ENCODE peak calls at places on chromosomes 4 and X, in eight cellular contexts. M, K, H, I, L, C, E and G are unnamed samples.

GRCh38 chr4:147924604-147925412 is 192.9 kb downstream of the ARHGAP10 start:
- DNase-seq in M (no peak), I (no peak), L (no peak), C (peak; percentile 5), K (no peak), H (no peak), E (no peak), G (peak; percentile 32)

GRCh38 chr4:8427761-8428287 is 12.7 kb downstream of the ACOX3 start:
- DNase-seq in C (peak; percentile 76), K (peak; percentile 66), M (no peak), L (no peak), E (no peak), H (no peak), I (no peak), G (no peak)

GRCh38 chr4:7390906-7391636 is 43.7 kb downstream of the PSAPL1 start:
- DNase-seq in E (no peak), H (no peak), L (no peak), M (no peak), C (no peak), I (no peak), K (peak; percentile 12), G (no peak)

GRCh38 chr4:1330761-1331590 is 16.0 kb upstream of the UVSSA start:
- DNase-seq in H (no peak), K (no peak), L (no peak), E (peak; percentile 61), M (no peak), I (no peak), C (no peak), G (no peak)

GRCh38 chr4:109072595-109072994 is 229.9 kb downstream of the COL25A1 start:
- DNase-seq in H (no peak), K (no peak), L (no peak), M (no peak), I (no peak), E (no peak), C (no peak), G (no peak)

GRCh38 chrX:126376465-126376864 is 176.1 kb downstream of the DCAF12L1 start:
- DNase-seq in I (no peak), E (no peak), M (no peak), L (no peak), C (no peak), K (no peak), H (no peak), G (no peak)

GRCh38 chr4:8705161-8706145 is 112.9 kb downstream of the CPZ start:
- DNase-seq in M (no peak), K (no peak), L (no peak), I (no peak), H (no peak), E (peak; percentile 41), C (no peak), G (no peak)

GRCh38 chr4:65007841-65008439 is 598.7 kb upstream of the TECRL start:
- DNase-seq in M (no peak), I (peak; percentile 25), H (no peak), C (peak; percentile 47), L (peak; percentile 0), E (no peak), K (no peak), G (no peak)

DNA sequence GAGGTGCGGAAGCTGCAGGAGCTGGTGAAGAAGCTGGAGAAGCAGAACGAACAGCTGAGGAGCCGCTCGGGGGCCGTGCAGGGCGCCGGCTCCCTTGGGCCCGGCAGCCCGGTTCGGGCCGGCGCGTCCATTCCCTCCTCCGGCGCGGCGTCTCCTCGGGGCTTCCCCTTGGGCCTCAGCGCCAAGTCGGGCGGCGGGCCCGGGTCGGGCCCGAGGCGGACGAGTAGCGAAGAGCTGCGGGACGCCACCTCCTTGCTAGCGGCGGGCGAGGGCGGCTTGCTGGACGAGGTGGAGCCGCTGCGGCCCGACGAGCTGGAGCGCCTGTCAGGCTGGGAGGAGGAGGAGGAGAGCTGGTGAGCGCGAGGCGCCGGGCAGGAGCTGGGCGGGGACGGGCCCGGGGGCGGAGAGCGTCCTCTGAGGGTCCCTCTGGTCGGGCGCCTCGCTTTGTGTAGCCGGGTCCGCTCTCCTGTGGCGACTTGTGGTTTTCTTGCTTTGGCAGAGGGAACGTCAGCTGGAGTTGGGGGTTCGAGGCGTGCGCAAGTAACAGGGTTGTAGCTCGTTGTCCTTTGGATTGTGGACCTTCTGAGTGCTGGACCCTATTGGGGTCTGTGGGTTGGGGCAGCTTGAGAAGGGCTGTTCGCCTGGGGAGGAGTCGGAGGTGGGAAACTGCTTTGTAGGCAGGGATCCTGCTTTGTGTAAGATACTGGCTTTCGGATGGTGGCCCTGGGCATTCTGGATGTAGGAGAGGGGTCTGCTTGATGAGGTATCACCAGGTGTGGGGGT is 638 bp downstream of the SLAIN2 start:
- DNase-seq in H (no peak), M (no peak), I (peak; percentile 43), K (peak; percentile 34), E (peak; percentile 82), C (no peak), L (peak; percentile 16), G (peak; percentile 21)
- TF ChIP-seq POLR2A in H (peak; percentile 45), M (no peak), I (no peak), K (no peak), E (no peak), C (peak; percentile 26), L (no peak), G (no peak)

DNA sequence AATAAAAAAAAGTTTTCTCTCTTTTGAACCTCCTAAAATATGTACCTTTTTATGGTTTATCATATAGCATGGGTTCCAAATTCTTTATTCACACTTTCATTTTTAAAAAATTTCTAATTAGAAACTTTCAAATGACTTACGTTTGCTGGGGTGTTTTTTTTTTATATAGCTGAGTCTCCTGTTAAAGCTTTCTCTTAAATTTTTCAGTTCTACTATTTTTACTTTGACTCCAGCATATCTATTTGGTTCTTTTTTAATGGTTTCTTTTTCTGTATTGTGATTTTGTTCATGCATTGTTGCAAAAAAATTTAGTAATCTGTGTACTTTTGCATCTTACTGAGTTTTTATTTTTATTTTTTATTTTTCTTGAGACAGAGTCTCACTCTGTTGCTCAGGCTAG is 22.3 kb downstream of the ZNF718 start:
- DNase-seq in L (no peak), M (no peak), C (no peak), I (no peak), K (no peak), E (no peak), H (no peak), G (no peak)
- TF ChIP-seq POLR2AphosphoS5 in L (no peak), M (no peak), C (no peak), I (no peak), K (no peak), E (no peak), H (no peak), G (no peak)

GRCh38 chrX:48919360-48919821 is 567 bp upstream of the PIM2 start:
- DNase-seq in M (peak; percentile 92), E (no peak), H (no peak), C (no peak), I (no peak), L (no peak), K (no peak), G (no peak)

GRCh38 chrX:48918303-48918643 is 551 bp downstream of the PIM2 start:
- DNase-seq in H (no peak), L (no peak), C (no peak), E (no peak), M (no peak), K (no peak), I (no peak), G (no peak)

GRCh38 chrX:48914593-48915493 is 3.4 kb upstream of the SLC35A2 start:
- DNase-seq in I (no peak), H (no peak), M (no peak), E (no peak), L (no peak), C (no peak), K (no peak), G (no peak)

GRCh38 chrX:48918644-48919340 is at the start of gene PIM2:
- DNase-seq in I (peak; percentile 87), C (peak; percentile 90), K (peak; percentile 92), E (peak; percentile 93), H (peak; percentile 81), L (peak; percentile 73), M (peak; percentile 94), G (peak; percentile 93)

DNA sequence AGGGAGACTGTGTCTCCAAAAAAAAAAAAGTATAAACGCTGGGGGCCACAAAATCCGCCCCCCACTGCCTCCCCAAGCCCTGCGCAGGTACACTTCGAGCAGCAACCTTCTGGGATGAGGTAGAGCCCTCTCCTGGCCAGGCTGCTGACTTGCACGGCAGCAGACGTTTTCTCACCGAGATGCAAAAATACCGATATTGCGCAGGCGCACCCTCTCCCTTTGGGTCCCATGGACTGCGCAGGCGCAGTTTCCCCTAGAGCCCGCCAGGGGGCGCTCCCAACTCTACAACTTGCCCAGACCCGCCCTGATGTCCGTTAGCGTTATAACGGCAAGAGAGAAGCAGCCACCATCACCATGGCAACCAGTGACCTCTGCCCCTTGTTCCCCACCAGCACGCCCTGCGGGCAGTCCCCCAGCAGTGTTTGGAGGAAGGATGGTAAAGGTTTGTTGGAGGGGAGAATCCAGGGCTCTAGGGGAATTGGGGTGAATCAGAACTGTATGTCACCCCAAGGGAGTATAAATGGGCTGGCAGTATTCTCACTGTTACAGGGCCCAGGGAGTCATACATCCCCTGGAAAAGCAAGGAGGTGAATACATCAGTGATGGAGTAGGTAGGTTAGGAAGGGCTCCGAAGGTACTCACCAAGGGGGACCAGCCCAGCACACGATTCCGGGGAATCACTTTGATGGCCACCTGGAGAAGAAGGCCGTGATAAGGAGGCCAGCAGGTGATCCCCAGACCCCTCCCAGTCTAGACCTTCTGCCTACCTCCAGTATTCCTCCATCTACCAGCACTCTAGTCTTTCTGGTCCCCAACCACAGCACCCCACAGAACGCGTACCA is 1.5 kb downstream of the PIM2 start:
- DNase-seq in E (peak; percentile 93), K (peak; percentile 86), H (peak; percentile 88), I (peak; percentile 76), L (peak; percentile 51), C (peak; percentile 88), M (peak; percentile 95), G (peak; percentile 85)
- TF ChIP-seq POLR2A in E (no peak), K (no peak), H (peak; percentile 67), I (no peak), L (no peak), C (no peak), M (no peak), G (no peak)

GRCh38 chr4:3074846-3075651 is 568 bp downstream of the HTT start:
- DNase-seq in K (peak; percentile 65), C (peak; percentile 65), I (peak; percentile 70), M (no peak), L (no peak), E (peak; percentile 82), H (no peak), G (peak; percentile 48)

GRCh38 chr4:3077796-3078195 is 3.3 kb downstream of the HTT start:
- DNase-seq in H (peak; percentile 86), L (no peak), E (no peak), C (no peak), K (no peak), M (no peak), I (no peak), G (no peak)

GRCh38 chr4:3073158-3074077 is 920 bp downstream of the HTT-AS start:
- DNase-seq in I (no peak), L (no peak), C (peak; percentile 74), K (peak; percentile 28), E (peak; percentile 76), M (no peak), H (no peak), G (peak; percentile 15)

GRCh38 chr4:3074078-3074845 is at the start of the genes HTT and HTT-AS:
- DNase-seq in L (peak; percentile 85), C (peak; percentile 86), K (peak; percentile 93), M (peak; percentile 99), E (peak; percentile 99), I (peak; percentile 98), H (peak; percentile 68), G (peak; percentile 95)

GRCh38 chr4:3075652-3075981 is 1.1 kb downstream of the HTT start:
- DNase-seq in C (no peak), I (peak; percentile 63), M (no peak), K (no peak), H (no peak), L (no peak), E (no peak), G (no peak)
- TF ChIP-seq POLR2AphosphoS5 in C (no peak), I (no peak), M (no peak), K (no peak), H (peak; percentile 92), L (peak; percentile 92), E (no peak), G (no peak)